ENCODE peak calls at places on chromosome 22, in seven cellular contexts. E is naive thymus-derived CD4-positive, alpha-beta T cell; H is CD4-positive, alpha-beta memory T cell; Y is spleen; W is AG04450; C is CD4-positive, CD25-positive, alpha-beta regulatory T cell; N is CD8-positive, alpha-beta memory T cell. M is an unnamed sample.

GRCh38 chr22:46078241-46079092 is 71.9 kb upstream of the PPARA start:
- DNase-seq in W (no peak), N (no peak), C (no peak), E (no peak), H (no peak), Y (peak; percentile 76), M (no peak)

GRCh38 chr22:19405133-19405532 is 26.4 kb downstream of the HIRA start:
- DNase-seq in C (no peak), E (no peak), N (no peak), H (no peak), Y (no peak), W (no peak), M (no peak)

GRCh38 chr22:30882974-30883533 is 85.5 kb downstream of the MORC2 start:
- DNase-seq in H (no peak), W (no peak), E (no peak), Y (peak; percentile 48), C (no peak), N (no peak), M (no peak)

GRCh38 chr22:46368422-46368821 is 32.9 kb downstream of the TRMU start:
- DNase-seq in E (no peak), N (no peak), W (no peak), H (no peak), Y (no peak), C (no peak), M (no peak)

GRCh38 chr22:24421428-24421931 is 5.9 kb upstream of the ADORA2A start:
- DNase-seq in E (no peak), W (no peak), Y (no peak), H (peak; percentile 44), C (peak; percentile 49), N (no peak), M (no peak)

GRCh38 chr22:44400763-44401060 is 88.0 kb upstream of the SHISAL1 start:
- DNase-seq in C (no peak), N (no peak), E (no peak), Y (no peak), H (no peak), W (no peak), M (no peak)

GRCh38 chr22:49632199-49633009 is 195.3 kb downstream of the BRD1 start:
- DNase-seq in W (no peak), C (no peak), E (no peak), H (no peak), N (no peak), Y (no peak), M (no peak)

GRCh38 chr22:24553597-24554315 is 1.2 kb downstream of the GUCD1 start:
- DNase-seq in E (no peak), C (no peak), H (peak; percentile 9), N (no peak), Y (peak; percentile 76), W (no peak), M (no peak)

GRCh38 chr22:18067548-18068341 is 10.0 kb upstream of the PEX26 start:
- DNase-seq in W (no peak), E (no peak), Y (peak; percentile 68), C (no peak), H (no peak), N (no peak), M (no peak)

GRCh38 chr22:27475548-27475897 is 326.0 kb downstream of the MN1 start:
- DNase-seq in H (no peak), E (no peak), C (no peak), Y (no peak), W (no peak), N (no peak), M (no peak)

GRCh38 chr22:46073683-46074504 is 76.4 kb upstream of the PPARA start:
- DNase-seq in W (no peak), C (no peak), H (no peak), N (no peak), E (no peak), Y (peak; percentile 75), M (no peak)

GRCh38 chr22:48695251-48695650 is 1132.4 kb downstream of the BRD1 start:
- DNase-seq in Y (no peak), C (no peak), W (no peak), H (no peak), E (no peak), N (no peak), M (no peak)

GRCh38 chr22:45692549-45692948 is 20.9 kb downstream of the ATXN10 start:
- DNase-seq in H (no peak), W (no peak), Y (no peak), N (no peak), E (no peak), C (no peak), M (no peak)

GRCh38 chr22:49783036-49783746 is 44.5 kb downstream of the BRD1 start:
- DNase-seq in E (no peak), C (no peak), H (no peak), Y (no peak), N (no peak), W (no peak), M (no peak)

GRCh38 chr22:49627217-49628181 is 200.2 kb downstream of the BRD1 start:
- DNase-seq in E (no peak), W (no peak), Y (peak; percentile 58), C (no peak), N (no peak), H (no peak), M (no peak)

GRCh38 chr22:23012081-23012622 is 58.2 kb upstream of the GNAZ start:
- DNase-seq in C (no peak), N (no peak), W (no peak), Y (no peak), E (no peak), H (peak; percentile 5), M (no peak)

GRCh38 chr22:23035557-23036277 is 34.6 kb upstream of the GNAZ start:
- DNase-seq in H (no peak), Y (peak; percentile 84), E (no peak), N (no peak), C (no peak), W (no peak), M (no peak)

GRCh38 chr22:44543781-44544181 is 45.7 kb upstream of the RTL6 start:
- DNase-seq in W (no peak), N (no peak), C (no peak), E (no peak), Y (no peak), H (no peak), M (no peak)

GRCh38 chr22:49362393-49362792 is 465.3 kb downstream of the BRD1 start:
- DNase-seq in N (no peak), W (no peak), H (no peak), Y (peak; percentile 28), E (no peak), C (no peak), M (no peak)

GRCh38 chr22:46627806-46628482 is 7.8 kb downstream of the GRAMD4 start:
- DNase-seq in Y (no peak), E (no peak), W (no peak), N (no peak), C (no peak), H (no peak), M (no peak)

GRCh38 chr22:25970348-25970995 is 198.8 kb upstream of the SEZ6L start:
- DNase-seq in E (no peak), Y (no peak), N (no peak), C (no peak), W (no peak), H (no peak), M (no peak)

GRCh38 chr22:24327827-24328226 is 57.2 kb downstream of the SPECC1L start:
- DNase-seq in Y (no peak), E (no peak), C (no peak), N (no peak), H (no peak), W (no peak), M (no peak)

GRCh38 chr22:49141761-49142160 is 685.9 kb downstream of the BRD1 start:
- DNase-seq in N (no peak), Y (no peak), C (no peak), H (no peak), E (no peak), W (no peak), M (no peak)

GRCh38 chr22:24118689-24119384 is 62.5 kb upstream of the SUSD2 start:
- DNase-seq in Y (no peak), W (no peak), E (no peak), C (no peak), N (no peak), H (no peak), M (no peak)

GRCh38 chr22:21865041-21865440 is 2.4 kb downstream of the MAPK1 start:
- DNase-seq in Y (no peak), H (no peak), W (peak; percentile 65), C (no peak), E (no peak), N (no peak), M (no peak)

GRCh38 chr22:27578937-27579617 is 222.5 kb downstream of the MN1 start:
- DNase-seq in Y (peak; percentile 43), C (no peak), W (no peak), N (no peak), E (no peak), H (no peak), M (no peak)

GRCh38 chr22:22810018-22810427 is 77.6 kb upstream of the IGLL5 start:
- DNase-seq in N (peak; percentile 77), E (peak; percentile 56), W (no peak), C (peak; percentile 76), H (peak; percentile 76), Y (peak; percentile 93), M (no peak)

GRCh38 chr22:25880524-25880923 is 138.5 kb downstream of the MYO18B start:
- DNase-seq in Y (no peak), N (no peak), C (no peak), W (no peak), H (no peak), E (no peak), M (no peak)

GRCh38 chr22:37784829-37785495 is 22.8 kb upstream of the GCAT start:
- DNase-seq in E (no peak), C (no peak), Y (no peak), H (no peak), W (no peak), N (no peak), M (no peak)
- H3K27ac ChIP-seq in E (no peak overlapping the region), C (no peak overlapping the region), Y (no peak overlapping the region), H (no peak overlapping the region), W (no peak overlapping the region), N (no peak overlapping the region), M (no peak overlapping the region)

GRCh38 chr22:39349967-39350802 is at the start of gene SYNGR1:
- DNase-seq in Y (peak; percentile 78), N (no peak), H (peak; percentile 6), C (no peak), E (peak; percentile 20), W (no peak), M (no peak)
- H3K27ac ChIP-seq in Y (peak within 1 kb of the TSS; percentile 71), N (peak within 1 kb of the TSS; percentile 22), H (no peak within 1 kb of the TSS), C (no peak within 1 kb of the TSS), E (no peak within 1 kb of the TSS), W (no peak within 1 kb of the TSS), M (no peak within 1 kb of the TSS)

GRCh38 chr22:42358643-42359558 is 73.3 kb downstream of the NFAM1 start:
- DNase-seq in Y (no peak), N (no peak), H (no peak), C (no peak), W (no peak), E (no peak), M (no peak)
- H3K27ac ChIP-seq in Y (no peak overlapping the region), N (no peak overlapping the region), H (no peak overlapping the region), C (no peak overlapping the region), W (no peak overlapping the region), E (no peak overlapping the region), M (no peak overlapping the region)

DNA sequence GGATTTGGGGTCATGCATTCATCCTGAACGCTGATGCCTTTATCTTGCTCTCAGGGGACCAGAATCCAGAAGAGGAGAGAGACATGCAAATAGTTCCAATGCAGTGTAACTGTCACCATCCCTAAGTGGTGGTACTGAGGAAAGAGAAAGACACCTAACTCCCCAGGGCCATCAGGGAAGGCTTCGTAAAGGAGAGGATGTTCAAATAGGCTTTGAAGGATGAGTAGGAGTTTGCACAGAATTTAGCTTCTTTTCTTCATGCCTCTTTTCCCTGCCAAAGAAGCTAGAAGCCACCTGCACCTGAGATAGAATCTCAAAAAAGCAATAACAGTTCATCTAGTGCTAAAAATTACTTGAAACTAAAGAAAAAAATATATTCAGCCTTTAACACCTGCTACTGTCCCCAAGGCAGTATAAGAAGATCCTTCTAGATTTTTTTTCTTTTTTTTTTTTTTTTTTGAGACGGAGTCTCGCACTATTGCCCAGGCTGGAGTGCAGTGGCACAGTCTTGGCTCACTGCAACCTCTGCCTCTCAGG is 16.7 kb upstream of the XBP1 start:
- DNase-seq in Y (no peak), C (no peak), W (no peak), E (no peak), N (no peak), H (no peak), M (no peak)
- H3K27ac ChIP-seq in Y (peak overlapping the region; percentile 72), C (no peak overlapping the region), W (no peak overlapping the region), E (no peak overlapping the region), N (no peak overlapping the region), H (no peak overlapping the region), M (no peak overlapping the region)

M was measured in keratinocyte.